ENCODE peak calls at places on chromosomes 6 and 20, in eight cellular contexts. One of them, this sample, is unnamed. For H3K4me1, the result is how much of the 10 kb centered on the place peaks cover.

GRCh38 chr6:72554761-72555221 is 67.1 kb upstream of the KCNQ5 start:
- DNase-seq in Peyer's patch: no peak
- DNase-seq in tibial nerve: no peak
- DNase-seq in stomach: no peak
- DNase-seq in CD8-positive, alpha-beta T cell: no peak
- DNase-seq in Caco-2: no peak
- DNase-seq in CD8-positive, alpha-beta memory T cell: no peak
- DNase-seq in breast epithelium: no peak
- DNase-seq in this sample: no peak

GRCh38 chr20:47440857-47441773 is 60.6 kb upstream of the NCOA3 start:
- DNase-seq in tibial nerve: no peak
- DNase-seq in Peyer's patch: no peak
- DNase-seq in Caco-2: peak
- DNase-seq in breast epithelium: no peak
- DNase-seq in CD8-positive, alpha-beta T cell: no peak
- DNase-seq in CD8-positive, alpha-beta memory T cell: no peak
- DNase-seq in stomach: no peak
- DNase-seq in this sample: no peak

GRCh38 chr6:40352527-40353170 is 234.5 kb downstream of the LRFN2 start:
- DNase-seq in breast epithelium: no peak
- DNase-seq in tibial nerve: no peak
- DNase-seq in stomach: no peak
- DNase-seq in CD8-positive, alpha-beta memory T cell: no peak
- DNase-seq in CD8-positive, alpha-beta T cell: no peak
- DNase-seq in Caco-2: no peak
- DNase-seq in Peyer's patch: no peak
- DNase-seq in this sample: no peak

GRCh38 chr6:96811136-96811535 is 26.1 kb downstream of the GPR63 start:
- DNase-seq in CD8-positive, alpha-beta T cell: no peak
- DNase-seq in Caco-2: no peak
- DNase-seq in breast epithelium: no peak
- DNase-seq in CD8-positive, alpha-beta memory T cell: no peak
- DNase-seq in stomach: no peak
- DNase-seq in Peyer's patch: no peak
- DNase-seq in tibial nerve: no peak
- DNase-seq in this sample: no peak

GRCh38 chr6:52063584-52064400 is 23.6 kb downstream of the PKHD1 start:
- DNase-seq in CD8-positive, alpha-beta memory T cell: peak
- DNase-seq in breast epithelium: no peak
- DNase-seq in CD8-positive, alpha-beta T cell: peak
- DNase-seq in stomach: peak
- DNase-seq in Peyer's patch: peak
- DNase-seq in Caco-2: peak
- DNase-seq in tibial nerve: no peak
- DNase-seq in this sample: peak

GRCh38 chr6:47116616-47117015 is 74.5 kb upstream of the ADGRF1 start:
- DNase-seq in Peyer's patch: peak
- DNase-seq in CD8-positive, alpha-beta T cell: no peak
- DNase-seq in stomach: no peak
- DNase-seq in Caco-2: no peak
- DNase-seq in tibial nerve: no peak
- DNase-seq in breast epithelium: no peak
- DNase-seq in CD8-positive, alpha-beta memory T cell: no peak
- DNase-seq in this sample: no peak

GRCh38 chr6:10237284-10238043 is 177.4 kb downstream of the TFAP2A start:
- DNase-seq in CD8-positive, alpha-beta T cell: no peak
- DNase-seq in CD8-positive, alpha-beta memory T cell: no peak
- DNase-seq in Peyer's patch: no peak
- DNase-seq in tibial nerve: no peak
- DNase-seq in breast epithelium: no peak
- DNase-seq in Caco-2: no peak
- DNase-seq in stomach: no peak
- DNase-seq in this sample: no peak

GRCh38 chr6:119065382-119065781 is 13.1 kb downstream of the FAM184A start:
- DNase-seq in CD8-positive, alpha-beta memory T cell: no peak
- DNase-seq in Caco-2: no peak
- DNase-seq in stomach: no peak
- DNase-seq in CD8-positive, alpha-beta T cell: no peak
- DNase-seq in tibial nerve: no peak
- DNase-seq in breast epithelium: no peak
- DNase-seq in Peyer's patch: no peak
- DNase-seq in this sample: no peak

GRCh38 chr20:51700809-51701285 is 67.3 kb downstream of the ATP9A start:
- DNase-seq in Caco-2: peak
- DNase-seq in stomach: no peak
- DNase-seq in Peyer's patch: peak
- DNase-seq in breast epithelium: no peak
- DNase-seq in CD8-positive, alpha-beta memory T cell: no peak
- DNase-seq in tibial nerve: peak
- DNase-seq in CD8-positive, alpha-beta T cell: no peak
- DNase-seq in this sample: no peak

GRCh38 chr6:135094403-135094821 is 39.8 kb upstream of the HBS1L start:
- DNase-seq in tibial nerve: no peak
- DNase-seq in stomach: no peak
- DNase-seq in breast epithelium: no peak
- DNase-seq in CD8-positive, alpha-beta memory T cell: no peak
- DNase-seq in Peyer's patch: no peak
- DNase-seq in Caco-2: no peak
- DNase-seq in CD8-positive, alpha-beta T cell: peak
- DNase-seq in this sample: peak

GRCh38 chr20:44326391-44327159 is 10.3 kb upstream of the R3HDML start:
- DNase-seq in CD8-positive, alpha-beta memory T cell: no peak
- DNase-seq in stomach: no peak
- DNase-seq in tibial nerve: no peak
- DNase-seq in Peyer's patch: no peak
- DNase-seq in CD8-positive, alpha-beta T cell: no peak
- DNase-seq in breast epithelium: no peak
- DNase-seq in Caco-2: no peak
- DNase-seq in this sample: no peak

GRCh38 chr20:53866787-53867740 is 203.3 kb downstream of the BCAS1 start:
- DNase-seq in CD8-positive, alpha-beta T cell: no peak
- DNase-seq in breast epithelium: no peak
- DNase-seq in tibial nerve: no peak
- DNase-seq in CD8-positive, alpha-beta memory T cell: no peak
- DNase-seq in Caco-2: no peak
- DNase-seq in stomach: no peak
- DNase-seq in Peyer's patch: no peak
- DNase-seq in this sample: peak

GRCh38 chr6:38997128-38997761 is 51.3 kb upstream of the GLP1R start:
- DNase-seq in tibial nerve: no peak
- DNase-seq in breast epithelium: no peak
- DNase-seq in CD8-positive, alpha-beta T cell: peak
- DNase-seq in CD8-positive, alpha-beta memory T cell: no peak
- DNase-seq in Peyer's patch: no peak
- DNase-seq in Caco-2: peak
- DNase-seq in stomach: peak
- DNase-seq in this sample: no peak

GRCh38 chr6:6725834-6726194 is 137.3 kb downstream of the LY86 start:
- DNase-seq in CD8-positive, alpha-beta T cell: no peak
- DNase-seq in breast epithelium: no peak
- DNase-seq in Peyer's patch: no peak
- DNase-seq in tibial nerve: no peak
- DNase-seq in Caco-2: no peak
- DNase-seq in CD8-positive, alpha-beta memory T cell: no peak
- DNase-seq in stomach: no peak
- DNase-seq in this sample: no peak

GRCh38 chr6:6723792-6724318 is 135.3 kb downstream of the LY86 start:
- DNase-seq in breast epithelium: no peak
- DNase-seq in CD8-positive, alpha-beta memory T cell: no peak
- DNase-seq in Peyer's patch: no peak
- DNase-seq in CD8-positive, alpha-beta T cell: no peak
- DNase-seq in tibial nerve: no peak
- DNase-seq in Caco-2: no peak
- DNase-seq in stomach: no peak
- DNase-seq in this sample: no peak

GRCh38 chr6:6723316-6723715 is 134.8 kb downstream of the LY86 start:
- DNase-seq in CD8-positive, alpha-beta memory T cell: no peak
- DNase-seq in Peyer's patch: no peak
- DNase-seq in breast epithelium: no peak
- DNase-seq in tibial nerve: no peak
- DNase-seq in Caco-2: no peak
- DNase-seq in stomach: no peak
- DNase-seq in CD8-positive, alpha-beta T cell: no peak
- DNase-seq in this sample: no peak

GRCh38 chr6:6725120-6725833 is 136.8 kb downstream of the LY86 start:
- DNase-seq in tibial nerve: no peak
- DNase-seq in CD8-positive, alpha-beta memory T cell: no peak
- DNase-seq in CD8-positive, alpha-beta T cell: no peak
- DNase-seq in breast epithelium: no peak
- DNase-seq in Caco-2: no peak
- DNase-seq in stomach: no peak
- DNase-seq in Peyer's patch: no peak
- DNase-seq in this sample: no peak

GRCh38 chr6:6724319-6725119 is 136.0 kb downstream of the LY86 start:
- DNase-seq in Peyer's patch: peak
- DNase-seq in tibial nerve: peak
- DNase-seq in Caco-2: peak
- DNase-seq in breast epithelium: no peak
- DNase-seq in CD8-positive, alpha-beta memory T cell: no peak
- DNase-seq in CD8-positive, alpha-beta T cell: peak
- DNase-seq in stomach: peak
- DNase-seq in this sample: peak
- H3K4me1 ChIP-seq in Peyer's patch: under half
- H3K4me1 ChIP-seq in tibial nerve: under half
- H3K4me1 ChIP-seq in Caco-2: under half
- H3K4me1 ChIP-seq in breast epithelium: under half
- H3K4me1 ChIP-seq in CD8-positive, alpha-beta memory T cell: under half
- H3K4me1 ChIP-seq in CD8-positive, alpha-beta T cell: under half
- H3K4me1 ChIP-seq in stomach: under half
- H3K4me1 ChIP-seq in this sample: under half

GRCh38 chr20:49276201-49276894 is 1.5 kb downstream of the ZNFX1 start:
- DNase-seq in tibial nerve: peak
- DNase-seq in stomach: no peak
- DNase-seq in Peyer's patch: peak
- DNase-seq in CD8-positive, alpha-beta memory T cell: peak
- DNase-seq in CD8-positive, alpha-beta T cell: peak
- DNase-seq in Caco-2: peak
- DNase-seq in breast epithelium: no peak
- DNase-seq in this sample: no peak

GRCh38 chr20:49275634-49276033 is 2.2 kb downstream of the ZNFX1 start:
- DNase-seq in breast epithelium: no peak
- DNase-seq in CD8-positive, alpha-beta T cell: no peak
- DNase-seq in stomach: no peak
- DNase-seq in Peyer's patch: no peak
- DNase-seq in CD8-positive, alpha-beta memory T cell: no peak
- DNase-seq in Caco-2: no peak
- DNase-seq in tibial nerve: no peak
- DNase-seq in this sample: no peak

GRCh38 chr20:49277786-49278035 is 146 bp downstream of the ZNFX1 start:
- DNase-seq in CD8-positive, alpha-beta T cell: no peak
- DNase-seq in Peyer's patch: no peak
- DNase-seq in breast epithelium: no peak
- DNase-seq in tibial nerve: no peak
- DNase-seq in Caco-2: no peak
- DNase-seq in CD8-positive, alpha-beta memory T cell: no peak
- DNase-seq in stomach: no peak
- DNase-seq in this sample: no peak

GRCh38 chr20:49278036-49278816 is at the start of gene ZNFX1:
- DNase-seq in tibial nerve: peak
- DNase-seq in Caco-2: peak
- DNase-seq in stomach: peak
- DNase-seq in CD8-positive, alpha-beta T cell: peak
- DNase-seq in CD8-positive, alpha-beta memory T cell: peak
- DNase-seq in Peyer's patch: peak
- DNase-seq in breast epithelium: peak
- DNase-seq in this sample: peak

GRCh38 chr20:49276895-49277785 is 717 bp downstream of the ZNFX1 start:
- DNase-seq in Caco-2: peak
- DNase-seq in breast epithelium: peak
- DNase-seq in Peyer's patch: peak
- DNase-seq in stomach: no peak
- DNase-seq in CD8-positive, alpha-beta T cell: peak
- DNase-seq in tibial nerve: peak
- DNase-seq in CD8-positive, alpha-beta memory T cell: peak
- DNase-seq in this sample: no peak
- H3K4me1 ChIP-seq in Caco-2: under half
- H3K4me1 ChIP-seq in breast epithelium: under half
- H3K4me1 ChIP-seq in Peyer's patch: under half
- H3K4me1 ChIP-seq in stomach: under half
- H3K4me1 ChIP-seq in CD8-positive, alpha-beta T cell: half or more
- H3K4me1 ChIP-seq in tibial nerve: under half
- H3K4me1 ChIP-seq in CD8-positive, alpha-beta memory T cell: half or more
- H3K4me1 ChIP-seq in this sample: half or more

GRCh38 chr6:2967936-2968335 is 3.4 kb downstream of the SERPINB6 start:
- DNase-seq in CD8-positive, alpha-beta memory T cell: no peak
- DNase-seq in tibial nerve: no peak
- DNase-seq in Caco-2: no peak
- DNase-seq in breast epithelium: no peak
- DNase-seq in Peyer's patch: no peak
- DNase-seq in CD8-positive, alpha-beta T cell: no peak
- DNase-seq in stomach: no peak
- DNase-seq in this sample: no peak

GRCh38 chr6:2970034-2970685 is 1.2 kb downstream of the SERPINB6 start:
- DNase-seq in Caco-2: no peak
- DNase-seq in CD8-positive, alpha-beta memory T cell: no peak
- DNase-seq in tibial nerve: no peak
- DNase-seq in stomach: no peak
- DNase-seq in breast epithelium: no peak
- DNase-seq in CD8-positive, alpha-beta T cell: no peak
- DNase-seq in Peyer's patch: peak
- DNase-seq in this sample: no peak

GRCh38 chr6:2968600-2969135 is 2.7 kb downstream of the SERPINB6 start:
- DNase-seq in breast epithelium: no peak
- DNase-seq in Caco-2: no peak
- DNase-seq in Peyer's patch: peak
- DNase-seq in CD8-positive, alpha-beta memory T cell: no peak
- DNase-seq in CD8-positive, alpha-beta T cell: no peak
- DNase-seq in stomach: no peak
- DNase-seq in tibial nerve: no peak
- DNase-seq in this sample: no peak

GRCh38 chr6:2970753-2971419 is 481 bp downstream of the SERPINB6 start:
- DNase-seq in stomach: peak
- DNase-seq in CD8-positive, alpha-beta T cell: peak
- DNase-seq in tibial nerve: peak
- DNase-seq in Caco-2: no peak
- DNase-seq in CD8-positive, alpha-beta memory T cell: peak
- DNase-seq in Peyer's patch: peak
- DNase-seq in breast epithelium: peak
- DNase-seq in this sample: peak

DNA sequence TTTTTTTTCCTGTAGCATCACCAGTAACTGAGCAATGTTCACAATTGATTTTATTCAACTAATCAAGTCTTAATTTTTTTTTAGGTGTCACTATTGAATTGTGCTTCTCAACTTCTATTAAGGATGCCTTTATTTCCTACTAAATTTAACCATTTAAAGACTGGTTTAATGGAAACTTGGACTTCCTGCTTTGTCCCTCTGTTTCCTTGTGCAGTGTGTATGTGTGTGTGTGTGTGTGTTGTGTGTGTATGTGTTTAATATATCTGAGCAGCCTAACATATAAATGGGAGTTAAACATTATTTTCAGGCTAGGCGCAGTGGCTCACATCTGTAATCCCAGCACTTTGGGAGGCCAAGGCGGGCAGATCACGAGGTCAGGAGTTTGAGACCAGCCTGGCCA is 1.8 kb downstream of the SERPINB6 start:
- DNase-seq in stomach: no peak
- DNase-seq in CD8-positive, alpha-beta memory T cell: no peak
- DNase-seq in CD8-positive, alpha-beta T cell: no peak
- DNase-seq in tibial nerve: no peak
- DNase-seq in Caco-2: no peak
- DNase-seq in Peyer's patch: no peak
- DNase-seq in breast epithelium: no peak
- DNase-seq in this sample: no peak
- H3K4me1 ChIP-seq in stomach: under half
- H3K4me1 ChIP-seq in CD8-positive, alpha-beta memory T cell: under half
- H3K4me1 ChIP-seq in CD8-positive, alpha-beta T cell: under half
- H3K4me1 ChIP-seq in tibial nerve: under half
- H3K4me1 ChIP-seq in Caco-2: under half
- H3K4me1 ChIP-seq in Peyer's patch: under half
- H3K4me1 ChIP-seq in breast epithelium: under half
- H3K4me1 ChIP-seq in this sample: under half

GRCh38 chr20:50462093-50462685 is 48.0 kb upstream of the PTPN1 start:
- DNase-seq in Peyer's patch: no peak
- DNase-seq in Caco-2: no peak
- DNase-seq in stomach: no peak
- DNase-seq in CD8-positive, alpha-beta memory T cell: no peak
- DNase-seq in breast epithelium: no peak
- DNase-seq in tibial nerve: no peak
- DNase-seq in CD8-positive, alpha-beta T cell: no peak
- DNase-seq in this sample: no peak
- H3K4me1 ChIP-seq in Peyer's patch: under half
- H3K4me1 ChIP-seq in Caco-2: under half
- H3K4me1 ChIP-seq in stomach: under half
- H3K4me1 ChIP-seq in CD8-positive, alpha-beta memory T cell: under half
- H3K4me1 ChIP-seq in breast epithelium: under half
- H3K4me1 ChIP-seq in tibial nerve: under half
- H3K4me1 ChIP-seq in CD8-positive, alpha-beta T cell: under half
- H3K4me1 ChIP-seq in this sample: under half